ENCODE peak calls at places on chromosomes 5 and 9, in five cellular contexts. One of them, this sample, is unnamed.

GRCh38 chr9:75239176-75239575 is 150.9 kb downstream of the OSTF1 start:
- DNase-seq in COR-L47: peak
- DNase-seq in lower lobe of right lung: peak
- DNase-seq in stromal cell of bone marrow: peak
- DNase-seq in fibroblast of the conjunctiva: no peak
- DNase-seq in this sample: no peak

GRCh38 chr9:85046475-85046874 is 376.9 kb downstream of the NTRK2 start:
- DNase-seq in COR-L47: no peak
- DNase-seq in lower lobe of right lung: no peak
- DNase-seq in stromal cell of bone marrow: no peak
- DNase-seq in fibroblast of the conjunctiva: no peak
- DNase-seq in this sample: no peak

GRCh38 chr5:130402906-130403305 is 498.6 kb downstream of the CHSY3 start:
- DNase-seq in COR-L47: no peak
- DNase-seq in lower lobe of right lung: no peak
- DNase-seq in stromal cell of bone marrow: no peak
- DNase-seq in fibroblast of the conjunctiva: no peak
- DNase-seq in this sample: no peak

GRCh38 chr9:135584934-135585333 is 23.4 kb downstream of the PAEP start:
- DNase-seq in COR-L47: no peak
- DNase-seq in lower lobe of right lung: no peak
- DNase-seq in stromal cell of bone marrow: no peak
- DNase-seq in fibroblast of the conjunctiva: no peak
- DNase-seq in this sample: no peak

GRCh38 chr9:3401556-3401955 is 124.2 kb downstream of the RFX3 start:
- DNase-seq in COR-L47: peak
- DNase-seq in lower lobe of right lung: no peak
- DNase-seq in stromal cell of bone marrow: no peak
- DNase-seq in fibroblast of the conjunctiva: no peak
- DNase-seq in this sample: no peak

GRCh38 chr5:174919351-174919750 is 195.0 kb downstream of the MSX2 start:
- DNase-seq in COR-L47: no peak
- DNase-seq in lower lobe of right lung: no peak
- DNase-seq in stromal cell of bone marrow: no peak
- DNase-seq in fibroblast of the conjunctiva: no peak
- DNase-seq in this sample: no peak

GRCh38 chr5:81752644-81752963 is 1.7 kb upstream of the SSBP2 start:
- DNase-seq in COR-L47: no peak
- DNase-seq in lower lobe of right lung: no peak
- DNase-seq in stromal cell of bone marrow: no peak
- DNase-seq in fibroblast of the conjunctiva: no peak
- DNase-seq in this sample: no peak

GRCh38 chr5:79513519-79514390 is at the start of gene HOMER1:
- DNase-seq in COR-L47: peak
- DNase-seq in lower lobe of right lung: peak
- DNase-seq in stromal cell of bone marrow: peak
- DNase-seq in fibroblast of the conjunctiva: peak
- DNase-seq in this sample: peak

GRCh38 chr9:36665921-36666429 is 93.3 kb downstream of the MELK start:
- DNase-seq in COR-L47: no peak
- DNase-seq in lower lobe of right lung: no peak
- DNase-seq in stromal cell of bone marrow: no peak
- DNase-seq in fibroblast of the conjunctiva: no peak
- DNase-seq in this sample: no peak

GRCh38 chr5:102666164-102666951 is 88.7 kb upstream of the PAM start:
- DNase-seq in COR-L47: peak
- DNase-seq in lower lobe of right lung: no peak
- DNase-seq in stromal cell of bone marrow: peak
- DNase-seq in fibroblast of the conjunctiva: no peak
- DNase-seq in this sample: no peak

GRCh38 chr5:28580616-28581015 is 1542.2 kb upstream of the CDH9 start:
- DNase-seq in COR-L47: no peak
- DNase-seq in lower lobe of right lung: no peak
- DNase-seq in stromal cell of bone marrow: peak
- DNase-seq in fibroblast of the conjunctiva: peak
- DNase-seq in this sample: no peak

GRCh38 chr5:172451771-172452197 is 2.5 kb downstream of the SH3PXD2B start:
- DNase-seq in COR-L47: no peak
- DNase-seq in lower lobe of right lung: no peak
- DNase-seq in stromal cell of bone marrow: peak
- DNase-seq in fibroblast of the conjunctiva: peak
- DNase-seq in this sample: no peak

GRCh38 chr5:65978251-65978650 is 51.9 kb downstream of the ERBIN start:
- DNase-seq in COR-L47: no peak
- DNase-seq in lower lobe of right lung: no peak
- DNase-seq in stromal cell of bone marrow: no peak
- DNase-seq in fibroblast of the conjunctiva: no peak
- DNase-seq in this sample: no peak

GRCh38 chr5:125409496-125410351 is 663.3 kb upstream of the ZNF608 start:
- DNase-seq in COR-L47: peak
- DNase-seq in lower lobe of right lung: no peak
- DNase-seq in stromal cell of bone marrow: no peak
- DNase-seq in fibroblast of the conjunctiva: peak
- DNase-seq in this sample: no peak

GRCh38 chr5:138626333-138626944 is 51.2 kb upstream of the HSPA9 start:
- DNase-seq in COR-L47: no peak
- DNase-seq in lower lobe of right lung: no peak
- DNase-seq in stromal cell of bone marrow: no peak
- DNase-seq in fibroblast of the conjunctiva: no peak
- DNase-seq in this sample: no peak

GRCh38 chr9:19113964-19114679 is 11.4 kb upstream of the HAUS6 start:
- DNase-seq in COR-L47: no peak
- DNase-seq in lower lobe of right lung: no peak
- DNase-seq in stromal cell of bone marrow: no peak
- DNase-seq in fibroblast of the conjunctiva: no peak
- DNase-seq in this sample: no peak

GRCh38 chr9:116152390-116152789 is 1.2 kb upstream of the PAPPA start:
- DNase-seq in COR-L47: peak
- DNase-seq in lower lobe of right lung: no peak
- DNase-seq in stromal cell of bone marrow: no peak
- DNase-seq in fibroblast of the conjunctiva: no peak
- DNase-seq in this sample: no peak

GRCh38 chr5:172145870-172146747 is 41.9 kb downstream of the STK10 start:
- DNase-seq in COR-L47: no peak
- DNase-seq in lower lobe of right lung: no peak
- DNase-seq in stromal cell of bone marrow: no peak
- DNase-seq in fibroblast of the conjunctiva: no peak
- DNase-seq in this sample: no peak

GRCh38 chr9:129483467-129484324 is 137.2 kb downstream of the C9orf50 start:
- DNase-seq in COR-L47: no peak
- DNase-seq in lower lobe of right lung: peak
- DNase-seq in stromal cell of bone marrow: peak
- DNase-seq in fibroblast of the conjunctiva: peak
- DNase-seq in this sample: peak

GRCh38 chr5:5678909-5679308 is 256.4 kb downstream of the ICE1 start:
- DNase-seq in COR-L47: no peak
- DNase-seq in lower lobe of right lung: no peak
- DNase-seq in stromal cell of bone marrow: peak
- DNase-seq in fibroblast of the conjunctiva: no peak
- DNase-seq in this sample: peak

GRCh38 chr9:90642570-90643539 is at the start of gene DIRAS2:
- DNase-seq in COR-L47: peak
- DNase-seq in lower lobe of right lung: peak
- DNase-seq in stromal cell of bone marrow: peak
- DNase-seq in fibroblast of the conjunctiva: peak
- DNase-seq in this sample: peak

GRCh38 chr5:166907314-166907713 is 1384.1 kb upstream of the WWC1 start:
- DNase-seq in COR-L47: no peak
- DNase-seq in lower lobe of right lung: no peak
- DNase-seq in stromal cell of bone marrow: no peak
- DNase-seq in fibroblast of the conjunctiva: peak
- DNase-seq in this sample: no peak

GRCh38 chr9:125506045-125506444 is 201.0 kb downstream of the MAPKAP1 start:
- DNase-seq in COR-L47: no peak
- DNase-seq in lower lobe of right lung: no peak
- DNase-seq in stromal cell of bone marrow: no peak
- DNase-seq in fibroblast of the conjunctiva: no peak
- DNase-seq in this sample: no peak

GRCh38 chr9:122808141-122808540 is 8.2 kb downstream of the OR1K1 start:
- DNase-seq in COR-L47: no peak
- DNase-seq in lower lobe of right lung: no peak
- DNase-seq in stromal cell of bone marrow: no peak
- DNase-seq in fibroblast of the conjunctiva: no peak
- DNase-seq in this sample: no peak

GRCh38 chr5:131262953-131263541 is 806 bp upstream of the CDC42SE2 start:
- DNase-seq in COR-L47: no peak
- DNase-seq in lower lobe of right lung: no peak
- DNase-seq in stromal cell of bone marrow: no peak
- DNase-seq in fibroblast of the conjunctiva: no peak
- DNase-seq in this sample: no peak

GRCh38 chr5:81755320-81755719 is 4.4 kb upstream of the SSBP2 start:
- DNase-seq in COR-L47: no peak
- DNase-seq in lower lobe of right lung: no peak
- DNase-seq in stromal cell of bone marrow: peak
- DNase-seq in fibroblast of the conjunctiva: peak
- DNase-seq in this sample: peak

GRCh38 chr5:4479381-4479780 is 660.7 kb upstream of the ADAMTS16 start:
- DNase-seq in COR-L47: no peak
- DNase-seq in lower lobe of right lung: no peak
- DNase-seq in stromal cell of bone marrow: no peak
- DNase-seq in fibroblast of the conjunctiva: no peak
- DNase-seq in this sample: no peak

GRCh38 chr9:136865768-136866103 is 372 bp downstream of the EDF1 start:
- DNase-seq in COR-L47: no peak
- DNase-seq in lower lobe of right lung: peak
- DNase-seq in stromal cell of bone marrow: no peak
- DNase-seq in fibroblast of the conjunctiva: no peak
- DNase-seq in this sample: peak

GRCh38 chr9:87657190-87657589 is 68.7 kb upstream of the CTSL start:
- DNase-seq in COR-L47: no peak
- DNase-seq in lower lobe of right lung: peak
- DNase-seq in stromal cell of bone marrow: no peak
- DNase-seq in fibroblast of the conjunctiva: no peak
- DNase-seq in this sample: peak

This sample was measured in left cardiac atrium.